ENCODE peak calls at places on chromosome 1, in four cellular contexts. One of them, this sample, is unnamed. For H3K4me1, the result is how much of the 10 kb centered on the place peaks cover.

GRCh38 chr1:54459714-54460113 is 53.5 kb upstream of the SSBP3 start:
- DNase-seq in SJSA1: no peak
- DNase-seq in Peyer's patch: no peak
- DNase-seq in lower lobe of right lung: no peak
- DNase-seq in this sample: no peak

GRCh38 chr1:185419718-185420117 is 102.7 kb upstream of the IVNS1ABP start:
- DNase-seq in Peyer's patch: no peak
- DNase-seq in SJSA1: no peak
- DNase-seq in lower lobe of right lung: no peak
- DNase-seq in this sample: no peak

GRCh38 chr1:182718311-182718710 is 33.9 kb upstream of the RGS8 start:
- DNase-seq in SJSA1: no peak
- DNase-seq in lower lobe of right lung: no peak
- DNase-seq in Peyer's patch: no peak
- DNase-seq in this sample: no peak

GRCh38 chr1:154548028-154548427 is 10.4 kb downstream of the UBE2Q1 start:
- DNase-seq in Peyer's patch: no peak
- DNase-seq in SJSA1: no peak
- DNase-seq in lower lobe of right lung: no peak
- DNase-seq in this sample: peak

GRCh38 chr1:236394016-236394481 is at the start of gene EDARADD:
- DNase-seq in Peyer's patch: no peak
- DNase-seq in lower lobe of right lung: no peak
- DNase-seq in SJSA1: no peak
- DNase-seq in this sample: no peak

GRCh38 chr1:39649786-39650185 is 10.3 kb upstream of the HEYL start:
- DNase-seq in lower lobe of right lung: no peak
- DNase-seq in SJSA1: no peak
- DNase-seq in Peyer's patch: no peak
- DNase-seq in this sample: no peak

GRCh38 chr1:177902151-177902765 is 67.6 kb downstream of the SEC16B start:
- DNase-seq in Peyer's patch: no peak
- DNase-seq in SJSA1: no peak
- DNase-seq in lower lobe of right lung: no peak
- DNase-seq in this sample: no peak

GRCh38 chr1:220363196-220363831 is 91.1 kb upstream of the RAB3GAP2 start:
- DNase-seq in lower lobe of right lung: no peak
- DNase-seq in Peyer's patch: no peak
- DNase-seq in SJSA1: no peak
- DNase-seq in this sample: no peak

GRCh38 chr1:32811917-32812316 is 5.2 kb downstream of the YARS1 start:
- DNase-seq in Peyer's patch: no peak
- DNase-seq in SJSA1: no peak
- DNase-seq in lower lobe of right lung: no peak
- DNase-seq in this sample: no peak

GRCh38 chr1:15328785-15329480 is 80.8 kb upstream of the EFHD2 start:
- DNase-seq in Peyer's patch: no peak
- DNase-seq in lower lobe of right lung: peak
- DNase-seq in SJSA1: peak
- DNase-seq in this sample: no peak

GRCh38 chr1:22949807-22950462 is 22.7 kb downstream of the LACTBL1 start:
- DNase-seq in Peyer's patch: no peak
- DNase-seq in SJSA1: no peak
- DNase-seq in lower lobe of right lung: no peak
- DNase-seq in this sample: no peak

GRCh38 chr1:94974224-94974623 is 47.3 kb upstream of the CNN3 start:
- DNase-seq in Peyer's patch: no peak
- DNase-seq in lower lobe of right lung: no peak
- DNase-seq in SJSA1: peak
- DNase-seq in this sample: no peak

GRCh38 chr1:31705080-31705866 is 1.5 kb upstream of the COL16A1 start:
- DNase-seq in Peyer's patch: peak
- DNase-seq in SJSA1: peak
- DNase-seq in lower lobe of right lung: no peak
- DNase-seq in this sample: peak

GRCh38 chr1:151641229-151641628 is 29.4 kb downstream of the SNX27 start:
- DNase-seq in lower lobe of right lung: no peak
- DNase-seq in SJSA1: no peak
- DNase-seq in Peyer's patch: no peak
- DNase-seq in this sample: no peak

GRCh38 chr1:154750681-154751665 is 119.1 kb downstream of the KCNN3 start:
- DNase-seq in Peyer's patch: no peak
- DNase-seq in lower lobe of right lung: no peak
- DNase-seq in SJSA1: no peak
- DNase-seq in this sample: no peak

GRCh38 chr1:203547147-203547546 is 53.2 kb downstream of the OPTC start:
- DNase-seq in lower lobe of right lung: no peak
- DNase-seq in SJSA1: no peak
- DNase-seq in Peyer's patch: no peak
- DNase-seq in this sample: no peak

GRCh38 chr1:21247892-21248715 is 42.2 kb downstream of the ECE1 start:
- DNase-seq in lower lobe of right lung: no peak
- DNase-seq in Peyer's patch: no peak
- DNase-seq in SJSA1: no peak
- DNase-seq in this sample: peak

GRCh38 chr1:116219651-116220434 is 108.6 kb downstream of the MAB21L3 start:
- DNase-seq in lower lobe of right lung: no peak
- DNase-seq in SJSA1: no peak
- DNase-seq in Peyer's patch: no peak
- DNase-seq in this sample: no peak

GRCh38 chr1:224519874-224520273 is 85.3 kb upstream of the WDR26 start:
- DNase-seq in lower lobe of right lung: no peak
- DNase-seq in Peyer's patch: no peak
- DNase-seq in SJSA1: no peak
- DNase-seq in this sample: no peak

GRCh38 chr1:174871886-174872285 is 127.9 kb upstream of the CACYBP start:
- DNase-seq in Peyer's patch: no peak
- DNase-seq in SJSA1: no peak
- DNase-seq in lower lobe of right lung: no peak
- DNase-seq in this sample: no peak

GRCh38 chr1:206897175-206897574 is at the start of gene IL24:
- DNase-seq in Peyer's patch: no peak
- DNase-seq in lower lobe of right lung: no peak
- DNase-seq in SJSA1: no peak
- DNase-seq in this sample: no peak

GRCh38 chr1:13860023-13860422 is 160.0 kb downstream of the PRDM2 start:
- DNase-seq in lower lobe of right lung: no peak
- DNase-seq in Peyer's patch: no peak
- DNase-seq in SJSA1: no peak
- DNase-seq in this sample: peak

DNA sequence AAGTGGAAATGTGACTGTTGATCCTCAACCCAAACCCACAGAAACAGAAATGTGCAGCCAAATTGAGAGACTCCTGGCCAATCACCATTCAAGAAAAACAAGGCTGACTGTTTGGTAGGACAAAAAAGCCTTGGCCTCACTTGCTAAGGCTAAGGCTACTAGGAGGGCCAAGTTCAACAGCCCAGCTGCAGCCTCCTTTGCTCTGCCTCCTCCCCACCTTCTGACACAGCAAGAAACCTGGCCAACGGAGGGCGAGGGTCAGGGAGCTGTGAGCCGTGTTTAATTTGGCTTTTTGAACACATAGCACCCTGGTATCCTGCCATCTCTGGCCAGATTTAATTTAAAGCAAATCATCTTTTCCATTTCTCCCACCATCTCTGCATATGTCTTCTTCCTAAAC is 165.8 kb upstream of the RAB4A start:
- DNase-seq in SJSA1: no peak
- DNase-seq in Peyer's patch: no peak
- DNase-seq in lower lobe of right lung: no peak
- DNase-seq in this sample: no peak
- H3K4me1 ChIP-seq in SJSA1: under half
- H3K4me1 ChIP-seq in Peyer's patch: under half
- H3K4me1 ChIP-seq in lower lobe of right lung: under half
- H3K4me1 ChIP-seq in this sample: under half

DNA sequence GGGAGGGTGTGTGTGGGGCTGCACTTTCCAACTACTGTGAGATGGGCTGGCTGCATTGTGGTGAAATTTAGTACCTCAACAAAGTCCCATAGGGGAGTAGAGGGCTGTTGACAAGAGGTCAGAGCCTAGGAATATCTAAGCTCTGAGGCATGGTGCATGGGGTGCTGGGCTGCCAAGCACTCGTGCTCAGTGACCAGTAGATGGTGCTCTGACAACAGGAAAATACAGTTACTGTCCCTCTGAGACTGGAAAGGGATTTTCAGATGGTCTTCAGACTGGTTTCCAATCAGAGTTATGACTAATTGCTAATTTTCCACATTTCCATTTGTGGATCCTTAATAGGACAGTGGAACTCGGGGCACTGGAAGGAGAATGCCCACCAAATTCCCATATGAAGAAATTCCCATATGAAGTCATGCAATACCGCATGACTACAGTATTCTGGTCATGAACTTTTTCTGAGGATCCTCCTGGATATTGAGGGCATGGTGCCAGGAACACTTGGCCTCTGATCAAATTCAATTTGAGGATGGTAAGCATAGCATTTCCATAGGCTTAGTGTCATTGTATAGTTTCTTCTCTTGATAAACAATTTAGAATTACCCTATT is 4.1 kb upstream of the CACNA1E start:
- DNase-seq in SJSA1: peak
- DNase-seq in lower lobe of right lung: peak
- DNase-seq in Peyer's patch: no peak
- DNase-seq in this sample: peak
- H3K4me3 ChIP-seq in SJSA1: no peak
- H3K4me3 ChIP-seq in lower lobe of right lung: no peak
- H3K4me3 ChIP-seq in Peyer's patch: no peak
- H3K4me3 ChIP-seq in this sample: no peak

DNA sequence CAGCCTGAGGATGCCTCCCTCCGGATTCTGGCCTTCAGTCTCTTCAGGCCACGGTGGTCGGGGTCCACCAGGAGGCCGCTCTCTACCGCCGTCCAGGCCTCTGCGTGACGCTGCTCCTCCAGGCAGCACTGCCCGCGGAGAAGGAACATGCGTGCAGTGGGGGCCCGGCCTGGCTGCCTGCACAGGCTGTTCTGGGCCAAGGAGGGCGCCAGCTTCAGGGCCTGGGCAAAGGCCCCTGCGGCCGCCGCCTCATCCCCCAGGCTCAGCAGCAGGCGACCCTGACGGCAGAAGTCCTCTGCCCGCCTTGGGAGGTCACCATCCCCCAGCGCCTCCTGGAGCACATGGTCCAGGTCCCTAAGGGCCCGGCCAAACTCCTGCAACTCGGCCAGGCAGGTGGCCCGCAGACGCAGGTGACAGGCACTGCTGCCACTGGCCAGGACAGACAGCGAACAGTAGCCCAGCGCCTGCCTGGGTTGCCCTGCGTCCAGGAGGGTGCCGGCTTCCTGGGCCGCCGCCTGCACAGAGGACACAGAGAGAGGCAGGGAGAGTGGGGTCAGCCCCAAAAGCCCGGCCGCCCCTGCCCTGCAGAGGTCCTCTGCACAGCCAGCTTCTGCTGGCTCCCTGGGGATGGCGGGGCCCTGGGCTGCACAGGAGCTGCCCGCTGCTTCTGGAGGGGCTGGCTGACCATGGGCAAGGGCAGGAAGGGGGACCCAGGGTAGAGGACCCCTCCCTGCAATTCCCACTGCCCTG is 8.7 kb upstream of the MMEL1 start:
- DNase-seq in SJSA1: no peak
- DNase-seq in lower lobe of right lung: no peak
- DNase-seq in Peyer's patch: no peak
- DNase-seq in this sample: no peak
- H3K27ac ChIP-seq in SJSA1: no peak
- H3K27ac ChIP-seq in lower lobe of right lung: peak
- H3K27ac ChIP-seq in Peyer's patch: no peak
- H3K27ac ChIP-seq in this sample: no peak

GRCh38 chr1:85326851-85327250 is 50.4 kb upstream of the BCL10 start:
- DNase-seq in Peyer's patch: no peak
- DNase-seq in lower lobe of right lung: no peak
- DNase-seq in SJSA1: no peak
- DNase-seq in this sample: no peak
- H3K4me1 ChIP-seq in Peyer's patch: under half
- H3K4me1 ChIP-seq in lower lobe of right lung: under half
- H3K4me1 ChIP-seq in SJSA1: half or more
- H3K4me1 ChIP-seq in this sample: under half

This sample was measured in small intestine.